ENCODE peak calls at places on chromosomes 3 and 15, in ten cellular contexts. X is adrenal gland, C is stomach, J is ovary, A is suprapubic skin, E is spleen, T is A549, H is breast epithelium, P is right lobe of liver, R is uterus. I is an unnamed sample.

GRCh38 chr15:68842958-68843357 is 22.3 kb upstream of the ANP32A start:
- DNase-seq in R (no peak), J (no peak), T (no peak), C (no peak), E (no peak), P (no peak), H (no peak), A (no peak), X (no peak), I (no peak)

GRCh38 chr3:67090472-67090871 is 92.4 kb downstream of the KBTBD8 start:
- DNase-seq in C (no peak), A (no peak), X (no peak), T (no peak), E (no peak), R (no peak), H (no peak), J (no peak), P (no peak), I (no peak)

GRCh38 chr15:63187589-63188226 is 1.7 kb upstream of the RAB8B start:
- DNase-seq in R (no peak), E (no peak), X (no peak), A (no peak), J (no peak), C (no peak), P (no peak), T (no peak), H (no peak), I (no peak)

GRCh38 chr15:55868707-55869106 is 124.7 kb downstream of the NEDD4 start:
- DNase-seq in X (no peak), T (peak; percentile 75), H (no peak), P (no peak), C (no peak), E (no peak), J (no peak), R (no peak), A (no peak), I (no peak)

GRCh38 chr15:38440353-38441129 is 13.4 kb upstream of the FAM98B start:
- DNase-seq in P (peak; percentile 55), H (no peak), R (no peak), J (no peak), T (peak; percentile 57), X (peak; percentile 30), A (peak; percentile 61), C (peak; percentile 49), E (peak; percentile 72), I (no peak)

GRCh38 chr15:85587707-85588441 is 206.9 kb downstream of the KLHL25 start:
- DNase-seq in A (no peak), H (no peak), R (no peak), X (no peak), T (peak; percentile 58), C (no peak), J (no peak), P (no peak), E (no peak), I (no peak)

GRCh38 chr3:4736284-4736861 is 242.9 kb upstream of the BHLHE40 start:
- DNase-seq in X (no peak), R (no peak), T (no peak), P (no peak), H (no peak), J (no peak), C (peak; percentile 78), E (no peak), A (no peak), I (no peak)

GRCh38 chr3:152657002-152657400 is 177.9 kb upstream of the P2RY1 start:
- DNase-seq in X (no peak), A (no peak), T (no peak), J (no peak), P (no peak), H (no peak), E (no peak), R (no peak), C (no peak), I (no peak)

GRCh38 chr3:183197734-183198133 is 35.2 kb upstream of the LAMP3 start:
- DNase-seq in R (no peak), J (no peak), C (no peak), T (no peak), E (no peak), A (no peak), H (no peak), X (no peak), P (no peak), I (no peak)

GRCh38 chr3:99920530-99921376 is 103.1 kb downstream of the CMSS1 start:
- DNase-seq in X (peak; percentile 65), H (no peak), C (peak; percentile 51), T (peak; percentile 33), R (peak; percentile 71), P (peak; percentile 90), E (no peak), J (peak; percentile 53), A (peak; percentile 86), I (no peak)

GRCh38 chr3:128367726-128368125 is 99.0 kb downstream of the DNAJB8 start:
- DNase-seq in T (no peak), H (no peak), J (no peak), R (no peak), A (no peak), E (peak; percentile 59), C (no peak), P (no peak), X (no peak), I (no peak)

GRCh38 chr3:184186184-184186901 is at the start of gene ABCF3:
- DNase-seq in T (no peak), J (peak; percentile 75), C (no peak), H (no peak), E (no peak), P (no peak), R (peak; percentile 49), A (no peak), X (peak; percentile 78), I (no peak)

GRCh38 chr3:139312959-139313358 is 30.9 kb upstream of the MRPS22 start:
- DNase-seq in E (no peak), J (peak; percentile 10), H (no peak), X (no peak), A (peak; percentile 25), C (no peak), R (no peak), P (no peak), T (peak; percentile 51), I (no peak)
- TF ChIP-seq POLR2A in E (no peak), J (no peak), H (no peak), X (no peak), A (no peak), C (no peak), R (no peak), P (no peak), T (no peak), I (no peak)

DNA sequence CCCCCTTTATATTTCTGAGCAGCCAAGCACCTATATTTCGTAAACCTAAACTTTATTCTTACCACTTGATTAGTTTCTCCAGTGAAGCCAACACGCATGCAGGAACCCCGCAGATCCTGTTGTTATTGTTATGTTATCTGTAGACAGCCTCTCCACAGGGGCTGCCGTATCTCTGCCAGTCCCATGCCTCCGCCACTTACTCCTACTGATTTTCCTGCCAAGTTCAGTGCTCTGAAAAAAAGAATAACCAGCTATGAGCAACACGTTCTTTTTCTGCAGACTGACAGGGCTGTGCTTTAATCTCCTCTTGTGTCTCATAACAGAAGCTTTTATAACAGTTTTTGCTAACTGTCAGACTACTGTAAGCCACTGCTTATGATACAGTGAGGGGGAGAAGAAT is 347.5 kb downstream of the SI start:
- DNase-seq in R (no peak), E (no peak), C (no peak), A (no peak), H (no peak), X (no peak), T (no peak), P (no peak), J (no peak), I (no peak)
- H3K27ac ChIP-seq in R (no peak overlapping the region), E (no peak overlapping the region), C (no peak overlapping the region), A (no peak overlapping the region), H (no peak overlapping the region), X (no peak overlapping the region), T (no peak overlapping the region), P (no peak overlapping the region), J (no peak overlapping the region), I (no peak overlapping the region)

GRCh38 chr3:27877122-27878011 is 155.2 kb upstream of the EOMES start:
- DNase-seq in J (no peak), X (peak; percentile 48), P (no peak), C (peak; percentile 43), A (no peak), R (no peak), E (no peak), T (no peak), H (no peak), I (no peak)
- TF ChIP-seq POLR2A in J (no peak), X (no peak), P (no peak), C (no peak), A (no peak), R (no peak), E (no peak), T (no peak), H (no peak), I (no peak)

GRCh38 chr3:49871536-49872157 is 1.9 kb upstream of the CAMKV start:
- DNase-seq in R (no peak), P (no peak), X (no peak), T (no peak), J (no peak), E (no peak), C (no peak), H (no peak), A (no peak), I (no peak)

GRCh38 chr3:49867400-49867799 is 2.3 kb downstream of the CAMKV start:
- DNase-seq in E (no peak), A (no peak), J (no peak), H (no peak), T (no peak), P (no peak), C (no peak), R (no peak), X (no peak), I (no peak)

GRCh38 chr3:49867871-49868321 is 1.8 kb downstream of the CAMKV start:
- DNase-seq in X (no peak), C (no peak), T (peak; percentile 25), J (no peak), E (no peak), P (no peak), R (no peak), H (no peak), A (no peak), I (no peak)

GRCh38 chr3:49868951-49869454 is 703 bp downstream of the CAMKV start:
- DNase-seq in J (no peak), T (no peak), P (no peak), E (no peak), X (no peak), H (no peak), A (no peak), R (no peak), C (no peak), I (no peak)

DNA sequence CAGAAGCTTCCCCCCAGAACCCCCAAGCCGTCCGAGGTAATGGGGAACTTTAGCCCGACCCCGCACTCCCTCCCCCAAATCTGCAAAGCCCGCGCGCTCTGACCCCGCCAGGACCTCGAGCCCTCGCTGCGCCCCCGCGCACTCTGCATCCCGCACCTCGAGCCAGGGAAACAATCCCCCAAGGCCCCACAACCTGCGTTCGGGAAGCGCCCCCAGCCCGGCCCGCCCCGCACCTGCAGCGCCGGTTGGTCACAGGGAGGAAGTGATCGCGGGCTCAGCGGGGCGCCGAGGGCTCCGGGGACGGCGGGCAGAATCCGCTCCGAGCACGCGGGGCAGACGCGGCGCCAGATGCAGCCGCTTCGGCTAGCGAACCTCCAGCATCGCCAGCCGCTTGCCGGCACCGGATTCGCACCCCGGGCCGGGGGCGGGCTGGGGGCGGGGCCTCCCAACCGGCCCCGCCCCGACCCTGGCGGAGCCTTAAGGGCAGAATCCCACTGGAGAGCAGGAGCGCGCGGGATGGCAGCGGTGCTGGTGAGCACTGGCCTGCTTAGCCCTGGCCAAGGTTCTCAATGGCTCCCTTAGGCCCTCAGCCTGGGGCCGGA is at the start of gene CAMKV:
- DNase-seq in A (no peak), H (no peak), R (no peak), T (no peak), J (no peak), E (peak; percentile 81), C (no peak), P (no peak), X (no peak), I (no peak)
- H3K27ac ChIP-seq in A (no peak within 1 kb of the TSS), H (no peak within 1 kb of the TSS), R (no peak within 1 kb of the TSS), T (peak within 1 kb of the TSS; percentile 52), J (no peak within 1 kb of the TSS), E (no peak within 1 kb of the TSS), C (no peak within 1 kb of the TSS), P (no peak within 1 kb of the TSS), X (no peak within 1 kb of the TSS), I (no peak within 1 kb of the TSS)

I was measured in esophagus squamous epithelium.